ENCODE peak calls at places on chromosomes 13 and 19, in four cellular contexts. I is HepG2, R is GM12878, P is K562. G is an unnamed sample.

GRCh38 chr19:18385359-18385674 is 641 bp upstream of the GDF15 start:
- DNase-seq in I (no peak), R (no peak), P (no peak), G (no peak)

GRCh38 chr13:99312493-99312883 is 5.3 kb upstream of the GPR183 start:
- DNase-seq in I (no peak), R (no peak), P (no peak), G (no peak)

GRCh38 chr19:50602935-50603334 is 34.7 kb upstream of the LRRC4B start:
- DNase-seq in I (no peak), R (no peak), P (no peak), G (no peak)

GRCh38 chr13:23357349-23357748 is 76.2 kb downstream of the SACS start:
- DNase-seq in I (no peak), R (no peak), P (no peak), G (no peak)

GRCh38 chr19:51727349-51727880 is 3.6 kb upstream of the HAS1 start:
- DNase-seq in I (no peak), R (no peak), P (no peak), G (no peak)

GRCh38 chr19:55027472-55028337 is 10.4 kb downstream of the GP6 start:
- DNase-seq in I (peak; percentile 21), R (no peak), P (peak; percentile 63), G (no peak)

GRCh38 chr13:31160857-31161582 is 684 bp downstream of the HSPH1 start:
- DNase-seq in I (peak; percentile 31), R (peak; percentile 37), P (peak; percentile 11), G (peak; percentile 31)

GRCh38 chr19:6761053-6761676 is 6.1 kb downstream of the SH2D3A start:
- DNase-seq in I (peak; percentile 28), R (no peak), P (peak; percentile 80), G (peak; percentile 55)

GRCh38 chr13:74443623-74444022 is 309.4 kb upstream of the KLF12 start:
- DNase-seq in I (no peak), R (no peak), P (no peak), G (no peak)

GRCh38 chr19:3450796-3451411 is 29.4 kb downstream of the SMIM24 start:
- DNase-seq in I (peak; percentile 39), R (no peak), P (no peak), G (no peak)

GRCh38 chr13:29999492-30000372 is 149.3 kb upstream of the UBL3 start:
- DNase-seq in I (no peak), R (no peak), P (no peak), G (no peak)
- TF ChIP-seq FOXM1 in I (no peak), R (no peak), P (no peak), G (no peak)

GRCh38 chr13:109744512-109745051 is 41.8 kb downstream of the IRS2 start:
- DNase-seq in I (no peak), R (no peak), P (no peak), G (no peak)
- TF ChIP-seq BHLHE40 in I (no peak), R (no peak), P (no peak), G (no peak)

GRCh38 chr13:72868229-72868628 is 86.3 kb downstream of the PIBF1 start:
- DNase-seq in I (no peak), R (no peak), P (no peak), G (no peak)

DNA sequence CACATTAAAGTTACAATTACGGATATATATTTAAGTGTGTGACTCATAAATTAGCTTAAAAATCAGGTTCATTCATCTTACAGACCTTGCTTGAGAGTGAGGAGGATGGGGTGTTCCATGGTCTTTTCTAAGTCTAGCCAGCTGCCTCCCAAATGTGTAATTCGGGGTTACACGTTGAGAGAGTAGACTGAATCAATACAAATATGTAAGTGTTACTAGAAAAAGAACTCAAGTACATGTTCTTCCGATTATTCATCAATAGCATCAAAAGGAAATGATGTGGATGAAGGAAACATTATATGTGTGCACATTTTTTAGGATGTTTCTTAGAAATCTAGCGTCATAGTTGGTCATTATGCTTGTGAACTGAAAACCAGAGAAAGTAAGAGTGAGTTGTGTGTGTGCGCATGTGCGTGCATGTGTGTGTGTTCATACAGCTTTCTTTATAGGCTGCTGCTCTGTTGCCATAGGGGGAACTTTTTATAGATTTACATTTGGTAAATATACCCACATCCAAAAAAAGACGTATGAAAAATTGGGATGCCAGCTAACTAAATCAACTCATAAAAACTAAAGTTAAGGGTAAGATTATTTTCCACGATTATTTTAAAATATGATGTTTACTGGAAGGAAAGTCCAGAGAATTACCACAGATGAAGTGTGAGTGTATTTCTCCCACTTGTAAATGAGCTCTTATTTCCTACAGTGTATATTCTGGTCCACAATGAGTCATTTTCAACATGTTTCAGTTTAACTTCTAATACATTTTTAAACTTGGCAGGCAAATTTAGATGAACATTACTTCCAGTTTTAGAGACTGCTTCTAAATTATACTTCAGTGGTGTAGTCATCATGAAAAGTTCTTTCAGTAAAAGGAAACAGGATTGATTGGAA is 82.5 kb downstream of the PIBF1 start:
- DNase-seq in I (no peak), R (peak; percentile 21), P (no peak), G (no peak)
- TF ChIP-seq FOXK2 in I (no peak), R (no peak), P (no peak), G (no peak)

DNA sequence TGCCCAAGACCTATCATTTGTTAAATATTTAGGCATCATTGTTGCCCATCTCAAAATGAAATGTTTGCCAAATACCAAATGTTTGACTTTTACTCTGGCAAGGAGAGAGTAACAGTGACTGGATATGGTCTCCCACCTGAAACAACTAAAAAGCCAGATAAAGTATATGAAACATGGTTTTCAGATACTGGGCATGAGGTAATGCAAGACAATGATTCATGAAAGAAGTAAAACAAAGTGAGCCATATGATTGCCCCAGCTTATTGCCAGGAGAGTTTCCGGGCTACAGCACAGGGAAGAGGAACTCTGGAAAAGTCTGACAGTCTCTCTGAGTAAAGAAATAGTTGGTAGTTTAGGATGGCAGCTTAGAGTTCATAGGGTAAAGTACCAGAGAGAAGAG is 354.6 kb downstream of the DNAJC15 start:
- DNase-seq in I (no peak), R (no peak), P (no peak), G (no peak)
- TF ChIP-seq FOXM1 in I (no peak), R (no peak), P (no peak), G (no peak)